ENCODE peak calls at places on chromosomes 7 and 10, in eight cellular contexts. Z, V, U, X, Y, E, O and R are unnamed samples.

GRCh38 chr10:94108200-94108599 is 114.5 kb downstream of the PLCE1 start:
- DNase-seq in Z (no peak), V (peak; percentile 94), U (no peak), X (peak; percentile 71), Y (no peak), E (peak; percentile 28), O (no peak), R (no peak)

GRCh38 chr7:137704723-137705122 is 142.1 kb downstream of the DGKI start:
- DNase-seq in Z (no peak), V (no peak), U (no peak), X (no peak), Y (no peak), E (no peak), O (no peak), R (no peak)

GRCh38 chr10:80474920-80475319 is 20.8 kb downstream of the TSPAN14 start:
- DNase-seq in Z (no peak), V (no peak), U (no peak), X (no peak), Y (no peak), E (no peak), O (no peak), R (no peak)

GRCh38 chr10:60722623-60723022 is 55.7 kb upstream of the CDK1 start:
- DNase-seq in Z (no peak), V (no peak), U (no peak), X (no peak), Y (no peak), E (no peak), O (no peak), R (no peak)

GRCh38 chr7:84735021-84735420 is 451.8 kb downstream of the SEMA3D start:
- DNase-seq in Z (no peak), V (no peak), U (no peak), X (no peak), Y (no peak), E (no peak), O (no peak), R (no peak)

GRCh38 chr10:69224862-69225657 is 4.9 kb downstream of the HKDC1 start:
- DNase-seq in Z (no peak), V (no peak), U (no peak), X (no peak), Y (no peak), E (no peak), O (no peak), R (no peak)

GRCh38 chr10:4982764-4983226 is 19.6 kb downstream of the AKR1C1 start:
- DNase-seq in Z (no peak), V (no peak), U (no peak), X (peak; percentile 35), Y (no peak), E (no peak), O (no peak), R (no peak)

GRCh38 chr10:45461034-45461433 is 87.0 kb downstream of the ALOX5 start:
- DNase-seq in Z (no peak), V (no peak), U (no peak), X (no peak), Y (no peak), E (no peak), O (peak; percentile 68), R (no peak)

GRCh38 chr7:50369408-50370026 is 65.0 kb downstream of the IKZF1 start:
- DNase-seq in Z (no peak), V (peak; percentile 15), U (no peak), X (peak; percentile 1), Y (no peak), E (peak; percentile 64), O (no peak), R (no peak)

GRCh38 chr7:141698247-141699015 is 3.5 kb downstream of the DENND11 start:
- DNase-seq in Z (no peak), V (no peak), U (no peak), X (no peak), Y (no peak), E (no peak), O (no peak), R (no peak)

GRCh38 chr10:34553753-34554152 is 261.3 kb downstream of the PARD3 start:
- DNase-seq in Z (no peak), V (no peak), U (no peak), X (no peak), Y (no peak), E (no peak), O (no peak), R (no peak)

GRCh38 chr7:501526-501925 is 18.1 kb downstream of the PDGFA start:
- DNase-seq in Z (peak; percentile 44), V (no peak), U (no peak), X (no peak), Y (peak; percentile 7), E (no peak), O (peak; percentile 52), R (no peak)

GRCh38 chr10:105800626-105801025 is 1159.5 kb downstream of the SORCS3 start:
- DNase-seq in Z (no peak), V (no peak), U (no peak), X (no peak), Y (no peak), E (no peak), O (no peak), R (no peak)

GRCh38 chr7:108920490-108920889 is 350.8 kb downstream of the DNAJB9 start:
- DNase-seq in Z (no peak), V (no peak), U (no peak), X (no peak), Y (no peak), E (no peak), O (no peak), R (no peak)

GRCh38 chr10:130146042-130146441 is 9.9 kb downstream of the GLRX3 start:
- DNase-seq in Z (no peak), V (no peak), U (no peak), X (no peak), Y (no peak), E (no peak), O (no peak), R (no peak)

DNA sequence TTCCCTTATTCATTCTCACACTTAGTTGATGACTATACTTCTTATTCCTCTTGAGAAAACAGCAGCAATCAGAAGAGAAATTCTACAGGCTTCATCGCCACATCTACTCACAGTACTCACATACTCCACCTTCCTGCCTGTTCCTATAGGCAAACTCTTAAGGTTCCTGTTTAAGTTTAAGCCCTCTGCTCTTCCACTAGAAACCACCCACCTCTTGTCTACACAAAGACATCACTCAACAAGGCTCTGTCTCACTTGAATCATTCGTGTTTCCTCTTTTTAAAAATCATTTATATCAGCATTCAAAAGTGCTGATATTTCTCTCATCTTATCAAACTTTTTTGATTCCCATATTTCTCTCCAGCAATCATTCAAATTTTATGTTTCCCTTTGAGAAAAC is 85.5 kb upstream of the ADO start:
- DNase-seq in Z (no peak), V (no peak), U (no peak), X (no peak), Y (no peak), E (no peak), O (no peak), R (no peak)
- H3K4me3 ChIP-seq in Z (no peak overlapping the region), V (no peak overlapping the region), U (no peak overlapping the region), X (no peak overlapping the region), Y (no peak overlapping the region), E (no peak overlapping the region), O (no peak overlapping the region), R (no peak overlapping the region)

GRCh38 chr10:30818010-30818660 is 188.6 kb upstream of the LYZL2 start:
- DNase-seq in Z (no peak), V (peak; percentile 31), U (no peak), X (peak; percentile 42), Y (peak; percentile 71), E (no peak), O (no peak), R (no peak)

GRCh38 chr10:30820282-30820991 is 190.9 kb upstream of the LYZL2 start:
- DNase-seq in Z (no peak), V (peak; percentile 57), U (no peak), X (peak; percentile 88), Y (no peak), E (no peak), O (no peak), R (no peak)

GRCh38 chr10:30821269-30821993 is 191.9 kb upstream of the LYZL2 start:
- DNase-seq in Z (no peak), V (no peak), U (no peak), X (no peak), Y (no peak), E (no peak), O (no peak), R (no peak)

GRCh38 chr10:30818854-30819253 is 189.3 kb upstream of the LYZL2 start:
- DNase-seq in Z (no peak), V (no peak), U (no peak), X (no peak), Y (peak; percentile 37), E (no peak), O (no peak), R (no peak)

GRCh38 chr10:30819306-30820190 is 190.0 kb upstream of the LYZL2 start:
- DNase-seq in Z (no peak), V (peak; percentile 26), U (no peak), X (peak; percentile 81), Y (no peak), E (no peak), O (no peak), R (no peak)
- H3K27ac ChIP-seq in Z (no peak overlapping the region), V (peak overlapping the region; percentile 53), U (peak overlapping the region; percentile 61), X (peak overlapping the region; percentile 82), Y (peak overlapping the region; percentile 86), E (no peak overlapping the region), O (peak overlapping the region; percentile 13), R (peak overlapping the region; percentile 84)

GRCh38 chr10:114716811-114717404 is 58.8 kb upstream of the ABLIM1 start:
- DNase-seq in Z (no peak), V (no peak), U (no peak), X (no peak), Y (no peak), E (no peak), O (no peak), R (no peak)

GRCh38 chr10:114714281-114714741 is 56.2 kb upstream of the ABLIM1 start:
- DNase-seq in Z (peak; percentile 72), V (peak; percentile 95), U (no peak), X (peak; percentile 88), Y (peak; percentile 43), E (no peak), O (no peak), R (no peak)

GRCh38 chr10:114713525-114713924 is 55.5 kb upstream of the ABLIM1 start:
- DNase-seq in Z (no peak), V (no peak), U (no peak), X (no peak), Y (no peak), E (no peak), O (no peak), R (no peak)

GRCh38 chr10:114718386-114718785 is 60.3 kb upstream of the ABLIM1 start:
- DNase-seq in Z (no peak), V (no peak), U (no peak), X (no peak), Y (no peak), E (no peak), O (no peak), R (no peak)

DNA sequence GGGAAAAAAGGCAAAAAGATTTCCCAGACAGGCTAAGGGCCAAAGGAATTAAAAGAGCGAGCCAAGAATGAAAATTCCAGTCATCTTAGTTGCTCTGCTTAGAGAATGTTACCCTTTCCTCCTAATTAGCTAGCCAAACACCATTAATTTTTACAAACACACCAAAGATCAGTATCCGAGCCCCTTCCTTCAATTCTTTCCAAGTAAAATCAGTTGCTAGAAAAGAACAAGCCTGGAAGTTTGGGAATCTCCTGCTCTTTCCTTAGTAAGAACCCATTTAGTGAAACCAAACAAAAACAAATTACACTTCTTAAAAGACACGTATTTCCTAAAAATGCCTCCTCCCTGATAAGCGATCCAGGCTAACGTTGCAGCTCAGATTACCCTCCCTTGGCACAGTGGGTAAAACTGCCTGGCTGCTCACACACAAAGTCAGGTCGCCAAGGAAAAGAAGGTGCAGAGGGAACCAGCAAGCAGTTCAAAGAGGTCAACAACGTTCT is 57.1 kb upstream of the ABLIM1 start:
- DNase-seq in Z (no peak), V (peak; percentile 35), U (no peak), X (peak; percentile 70), Y (no peak), E (no peak), O (no peak), R (no peak)
- H3K4me3 ChIP-seq in Z (no peak overlapping the region), V (peak overlapping the region; percentile 20), U (no peak overlapping the region), X (no peak overlapping the region), Y (peak overlapping the region; percentile 32), E (no peak overlapping the region), O (no peak overlapping the region), R (no peak overlapping the region)

GRCh38 chr10:125231116-125231812 is 70.9 kb upstream of the CTBP2 start:
- DNase-seq in Z (peak; percentile 92), V (peak; percentile 94), U (no peak), X (peak; percentile 94), Y (no peak), E (peak; percentile 69), O (no peak), R (peak; percentile 17)
- H3K27ac ChIP-seq in Z (peak overlapping the region; percentile 66), V (peak overlapping the region; percentile 75), U (no peak overlapping the region), X (peak overlapping the region; percentile 53), Y (no peak overlapping the region), E (no peak overlapping the region), O (no peak overlapping the region), R (no peak overlapping the region)